ENCODE peak calls at places on chromosomes 6 and 20, in ten cellular contexts. P is mesendoderm; I is GM23338; Q is mucosa of descending colon; K is fibroblast of lung; E is CD4-positive, CD25-positive, alpha-beta regulatory T cell; D is Panc1; F is cardiac muscle cell; J is astrocyte; Z is IMR-90. H is an unnamed sample. For H3K4me1, the result is how much of the 10 kb centered on the place peaks cover.

GRCh38 chr6:97947841-97948240 is 664.8 kb upstream of the MMS22L start:
- DNase-seq in F (peak), P (peak), Z (peak), D (peak), I (no peak), Q (no peak), J (peak), E (no peak), K (peak), H (peak)

GRCh38 chr6:161242779-161243693 is 30.8 kb downstream of the AGPAT4 start:
- DNase-seq in E (no peak), Z (peak), I (peak), K (peak), D (no peak), F (no peak), P (peak), J (peak), Q (no peak), H (no peak)

GRCh38 chr6:164889980-164890379 is 419.4 kb downstream of the C6orf118 start:
- DNase-seq in D (no peak), Z (no peak), Q (no peak), P (no peak), I (no peak), F (no peak), K (no peak), J (no peak), E (no peak), H (no peak)

GRCh38 chr6:15658345-15658744 is 4.5 kb downstream of the DTNBP1 start:
- DNase-seq in I (no peak), E (no peak), D (no peak), F (no peak), K (no peak), Q (no peak), J (no peak), P (no peak), Z (no peak), H (no peak)

GRCh38 chr6:86856937-86857563 is 80.3 kb upstream of the HTR1E start:
- DNase-seq in F (peak), I (peak), Q (no peak), J (peak), Z (peak), D (peak), P (peak), K (peak), E (no peak), H (no peak)

GRCh38 chr20:38343107-38343797 is 3.0 kb upstream of the LBP start:
- DNase-seq in Q (peak), P (no peak), D (no peak), Z (peak), E (no peak), J (no peak), F (no peak), K (peak), I (no peak), H (peak)

GRCh38 chr20:6381887-6382286 is 259.1 kb upstream of the FERMT1 start:
- DNase-seq in E (no peak), J (peak), K (peak), P (peak), F (peak), Z (peak), Q (no peak), I (peak), D (no peak), H (no peak)

GRCh38 chr6:166861961-166862286 is 94.4 kb downstream of the RNASET2 start:
- DNase-seq in K (no peak), P (no peak), D (no peak), E (no peak), I (no peak), F (no peak), J (no peak), Q (no peak), Z (no peak), H (no peak)

GRCh38 chr6:35160642-35161041 is 19.5 kb upstream of the TCP11 start:
- DNase-seq in F (no peak), Z (no peak), E (no peak), I (no peak), P (no peak), K (no peak), Q (no peak), D (no peak), J (no peak), H (no peak)

GRCh38 chr6:9875605-9876353 is 539.1 kb downstream of the TFAP2A start:
- DNase-seq in K (no peak), E (no peak), P (no peak), D (no peak), J (no peak), F (no peak), Q (no peak), Z (peak), I (no peak), H (no peak)

GRCh38 chr6:139955366-139956155 is 581.1 kb upstream of the CITED2 start:
- DNase-seq in J (no peak), D (no peak), F (no peak), Z (no peak), P (no peak), E (no peak), Q (no peak), I (no peak), K (no peak), H (no peak)

GRCh38 chr6:113879186-113880096 is 22.3 kb downstream of the MARCKS start:
- DNase-seq in Q (no peak), E (no peak), J (peak), F (peak), Z (peak), D (no peak), K (peak), P (peak), I (peak), H (peak)

GRCh38 chr6:126550323-126550722 is 210.4 kb downstream of the CENPW start:
- DNase-seq in F (no peak), E (no peak), J (no peak), P (peak), K (no peak), Q (no peak), D (no peak), I (peak), Z (no peak), H (no peak)

GRCh38 chr20:2151805-2152727 is 50.4 kb downstream of the STK35 start:
- DNase-seq in D (no peak), E (no peak), Z (peak), K (peak), J (peak), I (no peak), P (no peak), F (peak), Q (no peak), H (no peak)

GRCh38 chr20:45059022-45059728 is 41.8 kb downstream of the KCNS1 start:
- DNase-seq in Q (no peak), F (no peak), K (peak), D (no peak), J (peak), E (no peak), Z (peak), I (no peak), P (no peak), H (no peak)

GRCh38 chr20:54062812-54063280 is 7.5 kb downstream of the BCAS1 start:
- DNase-seq in K (peak), J (no peak), E (no peak), P (peak), Q (no peak), Z (peak), D (peak), I (peak), F (peak), H (no peak)

GRCh38 chr6:111602481-111603404 is 2.9 kb downstream of the TRAF3IP2 start:
- DNase-seq in F (peak), E (no peak), Z (peak), I (no peak), Q (no peak), J (peak), P (no peak), D (no peak), K (peak), H (no peak)
- H3K4me1 ChIP-seq in F (half or more), E (under half), Z (under half), I (under half), Q (half or more), J (under half), P (under half), D (half or more), K (under half), H (under half)

DNA sequence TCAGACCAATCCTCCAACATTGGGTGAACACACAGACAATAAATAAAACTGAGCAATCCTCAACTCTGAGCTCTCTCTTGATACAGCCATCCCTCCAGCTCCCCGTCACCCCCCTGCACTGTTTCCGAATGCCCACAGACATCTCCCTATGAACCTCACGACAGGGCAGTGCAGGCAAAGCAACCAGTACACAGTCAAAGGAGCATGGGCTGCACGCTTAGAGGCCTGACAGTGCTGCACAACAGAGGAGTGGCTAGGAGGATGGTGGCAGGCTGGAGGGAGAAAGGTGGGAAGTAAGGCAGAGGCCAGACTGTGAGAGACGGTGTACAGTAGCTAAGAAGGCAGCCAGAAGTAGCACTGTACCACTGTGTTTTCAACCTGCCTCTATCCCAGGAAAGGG is 24.0 kb downstream of the FYN start:
- DNase-seq in Z (no peak), D (no peak), J (no peak), P (no peak), Q (no peak), F (no peak), K (no peak), E (no peak), I (no peak), H (no peak)
- H3K4me1 ChIP-seq in Z (under half), D (under half), J (under half), P (under half), Q (under half), F (under half), K (under half), E (half or more), I (half or more), H (under half)

GRCh38 chr6:11636121-11636520 is 98.6 kb downstream of the TMEM170B start:
- DNase-seq in K (no peak), Q (no peak), J (no peak), E (no peak), D (no peak), Z (no peak), F (no peak), I (no peak), P (no peak), H (peak)
- H3K4me1 ChIP-seq in K (under half), Q (under half), J (under half), E (under half), D (under half), Z (under half), F (under half), I (under half), P (under half), H (under half)

GRCh38 chr6:36676142-36677058 is 2.1 kb upstream of the CDKN1A start:
- DNase-seq in K (peak), E (no peak), P (peak), I (no peak), J (peak), F (no peak), D (no peak), Q (no peak), Z (peak), H (no peak)

GRCh38 chr6:36679043-36679821 is 718 bp downstream of the CDKN1A start:
- DNase-seq in Q (peak), P (peak), J (peak), D (no peak), F (peak), Z (peak), I (peak), K (peak), E (peak), H (peak)

GRCh38 chr6:36677059-36677749 is 1.3 kb upstream of the CDKN1A start:
- DNase-seq in E (no peak), P (no peak), I (no peak), Z (no peak), D (no peak), J (peak), K (no peak), Q (no peak), F (no peak), H (no peak)

GRCh38 chr6:36677753-36678487 is 594 bp upstream of the CDKN1A start:
- DNase-seq in E (no peak), K (no peak), D (no peak), Q (no peak), F (no peak), P (no peak), Z (no peak), I (no peak), J (peak), H (no peak)

DNA sequence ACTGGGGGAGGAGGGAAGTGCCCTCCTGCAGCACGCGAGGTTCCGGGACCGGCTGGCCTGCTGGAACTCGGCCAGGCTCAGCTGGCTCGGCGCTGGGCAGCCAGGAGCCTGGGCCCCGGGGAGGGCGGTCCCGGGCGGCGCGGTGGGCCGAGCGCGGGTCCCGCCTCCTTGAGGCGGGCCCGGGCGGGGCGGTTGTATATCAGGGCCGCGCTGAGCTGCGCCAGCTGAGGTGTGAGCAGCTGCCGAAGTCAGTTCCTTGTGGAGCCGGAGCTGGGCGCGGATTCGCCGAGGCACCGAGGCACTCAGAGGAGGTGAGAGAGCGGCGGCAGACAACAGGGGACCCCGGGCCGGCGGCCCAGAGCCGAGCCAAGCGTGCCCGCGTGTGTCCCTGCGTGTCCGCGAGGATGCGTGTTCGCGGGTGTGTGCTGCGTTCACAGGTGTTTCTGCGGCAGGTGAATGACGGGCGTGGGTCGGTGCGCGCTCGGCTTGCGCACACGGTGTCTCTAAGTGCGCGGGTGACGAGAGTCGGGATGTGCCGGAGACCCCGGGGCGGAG is at the start of gene CDKN1A:
- DNase-seq in Z (peak), J (peak), E (peak), F (peak), Q (peak), D (no peak), I (peak), P (peak), K (peak), H (peak)
- H3K4me1 ChIP-seq in Z (under half), J (under half), E (under half), F (under half), Q (under half), D (under half), I (under half), P (under half), K (under half), H (under half)